ENCODE peak calls at places on chromosomes 16 and 17, in seven cellular contexts. E, U, B, M, A, Y and G are unnamed samples.

GRCh38 chr16:27972500-27972899 is 91.0 kb downstream of the GSG1L start:
- DNase-seq in E (no peak), U (no peak), B (peak), M (no peak), A (no peak), Y (peak), G (no peak)

GRCh38 chr16:88920618-88921602 is 54.5 kb upstream of the PABPN1L start:
- DNase-seq in E (peak), U (peak), B (peak), M (peak), A (no peak), Y (peak), G (no peak)

GRCh38 chr17:59431606-59432005 is 100.2 kb downstream of the YPEL2 start:
- DNase-seq in E (no peak), U (no peak), B (no peak), M (no peak), A (no peak), Y (peak), G (no peak)

GRCh38 chr16:2086812-2087425 is 39.1 kb downstream of the TSC2 start:
- DNase-seq in E (no peak), U (no peak), B (no peak), M (no peak), A (no peak), Y (no peak), G (no peak)

GRCh38 chr17:42387663-42388380 is 420 bp downstream of the STAT3 start:
- DNase-seq in E (peak), U (peak), B (peak), M (no peak), A (peak), Y (no peak), G (peak)

GRCh38 chr16:80997139-80997798 is 9.4 kb downstream of the CMC2 start:
- DNase-seq in E (no peak), U (no peak), B (no peak), M (no peak), A (no peak), Y (no peak), G (no peak)

GRCh38 chr16:1147027-1147426 is 5.9 kb upstream of the CACNA1H start:
- DNase-seq in E (no peak), U (no peak), B (no peak), M (no peak), A (no peak), Y (no peak), G (no peak)

GRCh38 chr16:53456625-53457024 is 22.4 kb downstream of the RBL2 start:
- DNase-seq in E (no peak), U (no peak), B (no peak), M (no peak), A (no peak), Y (no peak), G (no peak)

GRCh38 chr16:2456551-2457153 is 3.3 kb upstream of the TEDC2 start:
- DNase-seq in E (no peak), U (no peak), B (no peak), M (no peak), A (no peak), Y (no peak), G (no peak)

GRCh38 chr16:11349599-11350276 is 4.5 kb downstream of the RMI2 start:
- DNase-seq in E (peak), U (peak), B (peak), M (peak), A (peak), Y (peak), G (peak)

GRCh38 chr17:79870540-79870939 is 31.3 kb upstream of the CBX4 start:
- DNase-seq in E (no peak), U (no peak), B (no peak), M (no peak), A (no peak), Y (no peak), G (no peak)
- H3K27ac ChIP-seq in E (no peak), U (no peak), B (no peak), M (no peak), A (no peak), Y (no peak), G (no peak)

DNA sequence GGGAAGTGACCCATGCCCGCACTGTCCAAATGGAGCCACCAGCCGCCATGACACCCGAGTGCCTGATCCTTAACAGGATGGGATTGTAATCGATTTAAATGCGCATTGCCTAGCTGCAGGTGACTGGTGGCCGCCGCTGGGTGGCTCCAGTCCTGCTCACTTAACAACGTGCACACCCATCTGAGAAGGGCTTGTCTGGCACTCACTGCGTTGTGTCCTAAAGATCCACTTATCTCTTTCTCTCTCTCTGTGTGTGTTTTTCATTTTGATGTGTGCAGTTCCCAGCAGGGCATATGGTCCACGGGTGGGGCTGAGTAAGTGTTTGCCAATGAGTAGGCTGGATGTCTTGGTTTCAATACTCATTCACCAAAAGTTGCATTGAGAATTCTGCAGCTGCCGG is 80.6 kb downstream of the IRF8 start:
- DNase-seq in E (no peak), U (no peak), B (no peak), M (no peak), A (no peak), Y (no peak), G (no peak)
- TF ChIP-seq CTCF in E (no peak), U (no peak), B (no peak), M (no peak), A (no peak), Y (no peak), G (no peak)

DNA sequence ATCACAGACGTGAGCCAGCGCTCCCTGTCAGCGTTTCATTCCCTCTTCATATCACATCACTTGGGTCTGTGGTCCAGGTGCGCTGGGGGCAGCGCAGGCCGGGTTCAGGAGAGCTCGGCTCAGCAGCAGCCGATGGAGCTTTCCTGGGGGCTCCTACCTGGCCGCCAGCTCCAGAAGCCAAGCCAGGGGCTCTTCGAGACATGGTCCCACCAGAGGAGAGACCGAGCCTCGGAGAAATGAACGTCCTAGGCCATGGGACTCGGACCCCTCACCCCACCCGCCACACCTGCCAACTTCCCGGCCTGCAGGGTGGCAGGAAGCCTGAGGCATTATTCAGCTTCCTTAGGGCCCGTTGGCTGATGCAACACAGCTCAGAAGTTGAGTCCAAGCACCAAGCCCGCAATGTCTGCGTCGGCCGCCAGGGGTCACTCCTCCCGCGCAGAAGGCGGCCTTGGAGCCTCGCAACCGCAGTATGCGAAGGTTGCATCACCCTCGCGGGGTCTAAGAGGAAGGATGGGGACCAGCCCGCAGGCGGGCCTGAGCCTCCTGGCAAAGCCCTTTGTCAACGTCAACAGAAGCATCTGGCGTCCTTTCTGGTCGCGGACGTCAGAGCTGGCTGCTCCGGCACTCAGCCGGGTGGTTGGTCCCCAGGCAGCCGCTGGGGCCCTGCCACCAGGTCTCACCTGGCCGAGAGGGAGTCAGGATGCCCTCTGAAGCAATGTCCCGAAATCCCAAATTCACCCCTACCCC is 13.2 kb upstream of the KLHDC4 start:
- DNase-seq in E (peak), U (peak), B (peak), M (peak), A (peak), Y (peak), G (peak)
- H3K27ac ChIP-seq in E (no peak), U (no peak), B (peak), M (no peak), A (no peak), Y (peak), G (peak)

GRCh38 chr17:39566092-39566491 is 41.6 kb downstream of the NEUROD2 start:
- DNase-seq in E (no peak), U (no peak), B (no peak), M (no peak), A (no peak), Y (no peak), G (no peak)
- TF ChIP-seq CTCF in E (no peak), U (no peak), B (no peak), M (no peak), A (no peak), Y (no peak), G (no peak)

GRCh38 chr16:26433807-26434206 is 632.9 kb upstream of the C16orf82 start:
- DNase-seq in E (no peak), U (no peak), B (no peak), M (no peak), A (no peak), Y (no peak), G (no peak)
- H3K27ac ChIP-seq in E (no peak), U (no peak), B (no peak), M (no peak), A (no peak), Y (no peak), G (no peak)